ENCODE peak calls at places on chromosomes 7 and 10, in eight cellular contexts. M is CD8-positive, alpha-beta T cell; U is left ventricle myocardium inferior; B is astrocyte; P is OCI-LY7; L is IMR-90; G is colonic mucosa; F is hepatocyte. R is an unnamed sample.

GRCh38 chr10:86504510-86504909 is 17.1 kb downstream of the WAPL start:
- DNase-seq in M (no peak), U (no peak), B (no peak), P (no peak), L (no peak), G (no peak), F (no peak), R (no peak)

GRCh38 chr10:22742678-22743077 is 28.3 kb upstream of the PIP4K2A start:
- DNase-seq in M (no peak), U (no peak), B (no peak), P (peak; percentile 60), L (no peak), G (no peak), F (no peak), R (no peak)

GRCh38 chr10:45354261-45354660 is 19.8 kb upstream of the ALOX5 start:
- DNase-seq in M (no peak), U (no peak), B (no peak), P (no peak), L (no peak), G (peak; percentile 34), F (no peak), R (peak; percentile 54)

GRCh38 chr7:17061443-17061842 is 179.7 kb upstream of the AGR3 start:
- DNase-seq in M (no peak), U (no peak), B (no peak), P (no peak), L (no peak), G (no peak), F (no peak), R (no peak)

GRCh38 chr10:131119626-131120355 is 191.7 kb downstream of the TCERG1L start:
- DNase-seq in M (no peak), U (no peak), B (no peak), P (no peak), L (no peak), G (no peak), F (no peak), R (no peak)

GRCh38 chr10:80187465-80188409 is 17.6 kb downstream of the ANXA11 start:
- DNase-seq in M (peak; percentile 80), U (no peak), B (no peak), P (peak; percentile 96), L (no peak), G (peak; percentile 79), F (no peak), R (no peak)

GRCh38 chr7:100827330-100828226 is at the start of gene EPHB4:
- DNase-seq in M (no peak), U (peak; percentile 84), B (peak; percentile 80), P (no peak), L (peak; percentile 86), G (peak; percentile 93), F (peak; percentile 91), R (peak; percentile 44)

GRCh38 chr7:102169651-102170416 is 116.8 kb upstream of the SH2B2 start:
- DNase-seq in M (no peak), U (no peak), B (peak; percentile 33), P (no peak), L (peak; percentile 37), G (no peak), F (no peak), R (no peak)

GRCh38 chr10:14560274-14560673 is 214.4 kb downstream of the FAM107B start:
- DNase-seq in M (peak; percentile 55), U (no peak), B (peak; percentile 57), P (peak; percentile 74), L (peak; percentile 85), G (peak; percentile 18), F (no peak), R (no peak)

GRCh38 chr10:103584216-103585010 is 90.9 kb downstream of the NEURL1 start:
- DNase-seq in M (peak; percentile 70), U (no peak), B (no peak), P (peak; percentile 71), L (no peak), G (no peak), F (no peak), R (no peak)

GRCh38 chr7:152481082-152481481 is 45.3 kb upstream of the KMT2C start:
- DNase-seq in M (no peak), U (no peak), B (no peak), P (no peak), L (no peak), G (no peak), F (no peak), R (no peak)

GRCh38 chr10:373516-374309 is 238.5 kb downstream of the ZMYND11 start:
- DNase-seq in M (no peak), U (no peak), B (peak; percentile 94), P (no peak), L (peak; percentile 63), G (no peak), F (peak; percentile 62), R (no peak)

GRCh38 chr10:75209325-75210192 is 1.0 kb upstream of the VDAC2 start:
- DNase-seq in M (peak; percentile 77), U (peak; percentile 86), B (peak; percentile 64), P (peak; percentile 73), L (peak; percentile 65), G (peak; percentile 71), F (peak; percentile 85), R (peak; percentile 93)

GRCh38 chr10:58577394-58577793 is 64.7 kb downstream of the BICC1 start:
- DNase-seq in M (no peak), U (no peak), B (peak; percentile 68), P (no peak), L (peak; percentile 80), G (no peak), F (no peak), R (no peak)

GRCh38 chr10:3928078-3928477 is 143.1 kb upstream of the KLF6 start:
- DNase-seq in M (no peak), U (no peak), B (no peak), P (no peak), L (peak; percentile 11), G (no peak), F (no peak), R (no peak)

GRCh38 chr10:3225589-3225988 is 53.0 kb upstream of the PITRM1 start:
- DNase-seq in M (no peak), U (no peak), B (peak; percentile 85), P (no peak), L (peak; percentile 69), G (no peak), F (no peak), R (no peak)

GRCh38 chr7:158402471-158402870 is 185.2 kb downstream of the PTPRN2 start:
- DNase-seq in M (no peak), U (no peak), B (no peak), P (no peak), L (no peak), G (no peak), F (no peak), R (no peak)

GRCh38 chr10:72784551-72785421 is 92.8 kb downstream of the MCU start:
- DNase-seq in M (no peak), U (peak; percentile 40), B (peak; percentile 91), P (no peak), L (peak; percentile 92), G (peak; percentile 36), F (peak; percentile 51), R (peak; percentile 72)

GRCh38 chr7:156379242-156380070 is 261.1 kb upstream of the RNF32 start:
- DNase-seq in M (no peak), U (no peak), B (no peak), P (no peak), L (no peak), G (no peak), F (peak; percentile 32), R (no peak)

GRCh38 chr10:124707546-124707945 is 36.6 kb downstream of the FAM53B start:
- DNase-seq in M (no peak), U (no peak), B (no peak), P (no peak), L (no peak), G (no peak), F (no peak), R (no peak)

GRCh38 chr10:124705817-124706461 is 38.2 kb downstream of the FAM53B start:
- DNase-seq in M (no peak), U (no peak), B (no peak), P (peak; percentile 43), L (no peak), G (no peak), F (no peak), R (no peak)

GRCh38 chr10:124708246-124708779 is 35.9 kb downstream of the FAM53B start:
- DNase-seq in M (no peak), U (no peak), B (no peak), P (no peak), L (no peak), G (no peak), F (no peak), R (no peak)

GRCh38 chr10:124706462-124706857 is 37.7 kb downstream of the FAM53B start:
- DNase-seq in M (no peak), U (no peak), B (no peak), P (no peak), L (no peak), G (no peak), F (no peak), R (no peak)

GRCh38 chr10:124706876-124707516 is 37.2 kb downstream of the FAM53B start:
- DNase-seq in M (no peak), U (no peak), B (no peak), P (no peak), L (no peak), G (no peak), F (no peak), R (no peak)
- H3K4me1 ChIP-seq in M (peaks cover 55% of the 10 kb centered on the region), U (peaks cover 100% of the 10 kb centered on the region), B (peaks cover 5% of the 10 kb centered on the region), P (peaks cover 72% of the 10 kb centered on the region), L (peaks cover 20% of the 10 kb centered on the region), G (peaks cover 37% of the 10 kb centered on the region), F (peaks cover 35% of the 10 kb centered on the region), R (peaks cover 3% of the 10 kb centered on the region)

GRCh38 chr7:1641661-1642260 is 28.3 kb upstream of the ELFN1 start:
- DNase-seq in M (no peak), U (no peak), B (no peak), P (no peak), L (no peak), G (no peak), F (no peak), R (no peak)
- H3K4me3 ChIP-seq in M (no peak overlapping the region), U (no peak overlapping the region), B (no peak overlapping the region), P (no peak overlapping the region), L (no peak overlapping the region), G (no peak overlapping the region), F (no peak overlapping the region), R (no peak overlapping the region)

DNA sequence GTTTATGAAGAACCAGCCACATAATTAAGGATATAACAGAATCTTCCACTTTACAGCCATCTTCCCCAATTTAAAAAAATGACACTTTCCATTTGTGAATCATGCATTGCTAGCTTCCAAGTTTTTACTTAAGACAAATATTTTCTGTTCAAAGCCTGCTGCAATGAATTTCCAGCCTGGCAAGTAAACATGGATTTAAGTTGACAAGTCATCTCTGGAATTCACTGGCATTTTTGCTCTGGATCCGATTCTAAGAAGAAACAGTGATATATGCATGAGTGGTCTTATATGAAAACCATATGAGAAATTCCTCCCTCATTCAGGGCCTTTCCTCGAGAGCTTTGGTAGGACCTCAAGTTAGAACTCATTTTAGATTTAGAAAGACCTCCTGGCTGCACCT is 116.1 kb upstream of the CDCA7L start:
- DNase-seq in M (no peak), U (no peak), B (peak; percentile 4), P (no peak), L (no peak), G (no peak), F (no peak), R (no peak)
- TF ChIP-seq CTCF in M (no peak), U (no peak), B (no peak), P (no peak), L (no peak), G (no peak), F (no peak), R (no peak)

DNA sequence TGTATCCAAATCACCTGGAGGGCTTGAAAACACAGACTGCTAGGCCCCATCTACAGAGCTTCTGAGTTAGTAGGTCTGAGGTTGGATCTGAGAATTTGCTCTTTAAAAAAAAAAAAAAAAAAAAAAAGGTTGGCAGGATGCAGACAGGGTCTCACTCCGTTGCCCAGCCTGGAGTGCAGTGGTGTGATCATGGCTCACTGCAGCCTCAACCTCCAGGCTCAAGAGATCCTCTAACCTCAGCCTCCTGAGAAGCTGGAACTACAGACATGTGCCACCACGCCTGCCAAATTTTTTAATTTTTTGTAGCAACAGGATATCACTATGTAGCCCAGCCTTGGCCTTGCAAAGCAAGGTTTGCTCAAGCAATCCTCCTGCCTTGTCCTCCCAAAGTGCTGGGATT is 8.0 kb downstream of the GDI2 start:
- DNase-seq in M (no peak), U (no peak), B (no peak), P (peak; percentile 35), L (no peak), G (no peak), F (no peak), R (no peak)
- H3K4me1 ChIP-seq in M (peaks cover 30% of the 10 kb centered on the region), U (peaks cover 64% of the 10 kb centered on the region), B (peaks cover 8% of the 10 kb centered on the region), P (peaks cover 61% of the 10 kb centered on the region), L (peaks cover 5% of the 10 kb centered on the region), G (no peaks in the 10 kb centered on the region), F (peaks cover 23% of the 10 kb centered on the region), R (peaks cover 51% of the 10 kb centered on the region)

R was measured in tibial artery.